ENCODE peak calls at places on chromosomes 11 and 22, in six cellular contexts. P is gastrocnemius medialis, N is suprapubic skin, J is neural progenitor cell, G is body of pancreas, Q is breast epithelium. T is an unnamed sample.

GRCh38 chr11:109752212-109752825 is 330.3 kb downstream of the C11orf87 start:
- DNase-seq in N (no peak), G (no peak), Q (no peak), P (no peak), J (no peak), T (no peak)

GRCh38 chr22:46084943-46085830 is 65.1 kb upstream of the PPARA start:
- DNase-seq in N (peak; percentile 91), J (no peak), Q (peak; percentile 91), P (peak; percentile 94), G (peak; percentile 92), T (peak; percentile 92)

GRCh38 chr22:39317084-39317755 is 2.2 kb downstream of the RPL3 start:
- DNase-seq in P (no peak), G (no peak), J (no peak), Q (no peak), N (no peak), T (no peak)

GRCh38 chr11:29879560-29879959 is 137.3 kb downstream of the KCNA4 start:
- DNase-seq in Q (no peak), P (no peak), G (no peak), N (no peak), J (no peak), T (no peak)

GRCh38 chr11:129117595-129118350 is 74.4 kb downstream of the ARHGAP32 start:
- DNase-seq in P (no peak), N (no peak), J (peak; percentile 72), Q (no peak), G (peak; percentile 52), T (peak; percentile 35)

GRCh38 chr22:47290706-47291430 is 528.4 kb downstream of the TBC1D22A start:
- DNase-seq in G (no peak), P (peak; percentile 3), N (peak; percentile 32), J (no peak), Q (no peak), T (no peak)

GRCh38 chr22:23542933-23543332 is 37.2 kb downstream of the IGLL1 start:
- DNase-seq in N (no peak), G (no peak), Q (no peak), P (no peak), J (no peak), T (no peak)

GRCh38 chr11:85182437-85183109 is 444.6 kb downstream of the DLG2 start:
- DNase-seq in G (peak; percentile 6), P (no peak), N (no peak), J (peak; percentile 65), Q (no peak), T (no peak)

GRCh38 chr11:131025020-131025419 is 108.7 kb upstream of the SNX19 start:
- DNase-seq in N (no peak), J (peak; percentile 61), Q (no peak), G (no peak), P (no peak), T (no peak)

GRCh38 chr11:61976813-61977475 is 9.5 kb upstream of the FTH1 start:
- DNase-seq in G (no peak), P (no peak), N (no peak), J (no peak), Q (peak; percentile 13), T (no peak)
- H3K27ac ChIP-seq in G (peak overlapping the region; percentile 96), P (no peak overlapping the region), N (no peak overlapping the region), J (no peak overlapping the region), Q (peak overlapping the region; percentile 100), T (no peak overlapping the region)

DNA sequence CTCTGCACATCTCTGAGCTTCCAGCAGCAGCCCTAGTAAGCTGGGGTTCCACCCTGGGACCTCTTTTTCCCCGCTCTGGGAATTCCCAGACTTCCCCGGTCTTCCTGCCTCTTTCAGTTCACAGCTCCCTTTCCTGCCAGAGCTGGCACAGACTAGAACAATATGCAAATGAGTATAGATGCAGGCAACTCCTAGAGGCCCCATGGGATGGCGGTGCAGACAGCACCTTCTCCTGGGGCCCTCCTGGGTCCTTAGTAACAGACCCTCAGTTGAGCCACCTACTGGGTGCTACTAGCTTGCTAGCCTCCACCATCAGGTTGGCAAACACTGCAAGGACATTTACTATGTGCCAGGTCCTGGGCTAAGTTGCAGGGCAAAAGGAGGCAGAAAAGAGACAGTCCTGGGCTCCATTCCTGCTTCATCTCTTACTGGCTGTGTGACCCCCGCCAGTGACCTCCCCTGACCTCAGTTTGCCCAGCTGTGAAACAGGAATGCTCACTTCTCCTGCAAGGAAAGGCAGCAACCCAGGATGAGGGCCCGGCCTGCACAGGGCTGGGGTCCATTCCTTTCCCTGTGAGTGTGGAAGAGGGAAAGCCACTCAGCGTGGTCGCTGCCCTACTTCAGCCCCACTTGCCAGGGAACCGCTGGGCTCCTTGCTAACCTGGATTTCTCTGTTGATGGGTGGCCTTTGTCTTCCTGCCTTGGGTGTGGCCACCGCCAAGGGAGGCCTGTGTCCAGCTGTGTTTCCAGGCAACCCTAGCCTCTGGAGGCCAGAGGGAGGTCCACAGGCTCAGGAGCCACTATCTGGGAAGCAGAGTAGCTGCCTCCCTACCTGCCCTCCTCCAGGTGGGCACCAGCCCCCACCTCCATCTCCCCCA is 7.3 kb downstream of the RELT start:
- DNase-seq in Q (no peak), G (no peak), N (no peak), J (peak; percentile 31), P (no peak), T (no peak)
- H3K4me1 ChIP-seq in Q (no peaks in the 10 kb centered on the region), G (peaks cover 11% of the 10 kb centered on the region), N (peaks cover 69% of the 10 kb centered on the region), J (peaks cover 19% of the 10 kb centered on the region), P (peaks cover 97% of the 10 kb centered on the region), T (peaks cover 20% of the 10 kb centered on the region)

GRCh38 chr22:48709976-48710375 is 1117.7 kb downstream of the BRD1 start:
- DNase-seq in P (no peak), J (no peak), G (no peak), N (peak; percentile 22), Q (no peak), T (no peak)

GRCh38 chr22:48707749-48708557 is 1119.7 kb downstream of the BRD1 start:
- DNase-seq in J (no peak), P (no peak), N (peak; percentile 54), G (no peak), Q (no peak), T (no peak)

GRCh38 chr22:48709453-48709852 is 1118.2 kb downstream of the BRD1 start:
- DNase-seq in P (no peak), G (no peak), Q (no peak), J (no peak), N (no peak), T (no peak)

GRCh38 chr22:48706934-48707748 is 1120.5 kb downstream of the BRD1 start:
- DNase-seq in J (no peak), G (no peak), P (no peak), Q (no peak), N (peak; percentile 49), T (no peak)

DNA sequence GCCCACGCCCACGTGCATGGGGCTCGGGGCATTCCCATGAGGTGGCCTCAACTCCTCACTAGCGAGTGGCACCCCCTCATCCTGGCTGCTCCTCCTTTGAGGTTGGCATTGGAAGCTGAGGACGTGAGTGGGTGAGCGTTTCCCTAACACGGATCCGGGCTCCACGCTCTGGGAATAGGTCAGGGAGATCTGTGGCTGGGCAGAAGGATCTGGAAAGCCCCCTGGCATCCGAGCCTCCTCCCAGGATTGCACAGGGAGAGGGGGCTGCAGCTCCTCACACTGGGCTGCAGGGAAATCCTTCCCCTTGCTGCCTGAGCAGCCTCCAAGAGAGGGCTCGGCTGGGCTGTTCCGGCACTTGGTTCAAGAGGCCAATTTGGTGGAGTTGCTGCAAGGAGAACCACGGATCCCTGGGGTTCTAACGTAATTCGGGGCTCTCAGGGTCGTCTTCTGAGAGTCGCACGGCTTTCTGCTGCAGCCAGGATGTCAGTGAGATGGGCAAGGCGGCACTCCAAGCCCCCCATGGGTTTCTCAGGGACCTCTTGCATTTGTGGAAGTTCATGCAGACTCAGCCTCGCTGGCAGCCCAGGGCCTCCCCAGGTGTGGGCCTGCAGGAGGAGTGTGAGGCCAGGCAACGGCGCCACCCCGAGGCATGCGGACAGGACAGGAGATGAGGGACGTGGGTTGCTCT is 1119.0 kb downstream of the BRD1 start:
- DNase-seq in P (no peak), G (no peak), N (peak; percentile 43), Q (no peak), J (no peak), T (no peak)
- TF ChIP-seq CTCF in P (no peak), G (no peak), N (no peak), Q (no peak), J (no peak), T (no peak)

DNA sequence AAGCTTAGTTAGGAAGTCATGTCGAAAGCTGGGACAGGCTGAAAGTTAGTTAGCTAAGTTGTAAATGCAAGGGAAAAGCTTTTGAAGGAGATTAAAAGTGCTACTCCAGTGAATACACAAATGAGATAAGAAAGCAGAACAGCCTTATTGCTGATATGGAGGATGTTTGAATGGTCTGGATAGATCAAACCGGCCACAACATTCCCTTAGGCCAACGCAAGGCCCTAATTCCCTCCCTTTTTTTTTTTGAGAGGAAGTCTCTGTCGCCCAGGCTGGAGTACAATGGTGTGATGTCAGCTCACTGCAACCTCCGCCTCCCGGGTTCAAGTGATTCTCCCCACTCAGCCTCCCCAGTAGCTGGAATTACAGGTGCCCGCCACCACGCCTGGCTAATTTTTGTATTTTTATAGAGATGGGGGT is 23.3 kb upstream of the WEE1 start:
- DNase-seq in J (no peak), P (no peak), N (no peak), G (no peak), Q (no peak), T (no peak)
- H3K27ac ChIP-seq in J (no peak overlapping the region), P (no peak overlapping the region), N (no peak overlapping the region), G (no peak overlapping the region), Q (no peak overlapping the region), T (no peak overlapping the region)